ENCODE peak calls at places on chromosome 1, in four cellular contexts. J is GM12878, R is K562, U is HepG2. L is an unnamed sample.
A peak's percentile ranks its signal among the peaks of the same experiment; 100 is the strongest.

GRCh38 chr1:205542367-205542766 is 37.9 kb downstream of the CDK18 start:
- DNase-seq in J (no peak), U (no peak), R (no peak), L (no peak)

GRCh38 chr1:240091614-240092300 is at the start of gene FMN2:
- DNase-seq in J (no peak), U (peak; percentile 0), R (peak; percentile 19), L (peak; percentile 90)

GRCh38 chr1:11938722-11939526 is 4.4 kb downstream of the PLOD1 start:
- DNase-seq in J (no peak), U (no peak), R (peak; percentile 84), L (no peak)

GRCh38 chr1:231929311-231929710 is 302.7 kb downstream of the DISC1 start:
- DNase-seq in R (no peak), U (no peak), J (no peak), L (no peak)

GRCh38 chr1:196462101-196462500 is 146.1 kb downstream of the KCNT2 start:
- DNase-seq in J (no peak), R (no peak), U (no peak), L (no peak)

GRCh38 chr1:37752583-37753471 is 12.1 kb downstream of the EPHA10 start:
- DNase-seq in R (peak; percentile 78), U (no peak), J (no peak), L (peak; percentile 78)

GRCh38 chr1:161483361-161483760 is 21.9 kb upstream of the FCGR2A start:
- DNase-seq in R (peak; percentile 19), U (no peak), J (no peak), L (no peak)

GRCh38 chr1:110829955-110830553 is 42.9 kb upstream of the CD53 start:
- DNase-seq in J (peak; percentile 37), U (peak; percentile 54), R (peak; percentile 67), L (peak; percentile 52)

GRCh38 chr1:238052496-238053266 is 162.0 kb upstream of the ZP4 start:
- DNase-seq in R (no peak), J (no peak), U (no peak), L (no peak)

DNA sequence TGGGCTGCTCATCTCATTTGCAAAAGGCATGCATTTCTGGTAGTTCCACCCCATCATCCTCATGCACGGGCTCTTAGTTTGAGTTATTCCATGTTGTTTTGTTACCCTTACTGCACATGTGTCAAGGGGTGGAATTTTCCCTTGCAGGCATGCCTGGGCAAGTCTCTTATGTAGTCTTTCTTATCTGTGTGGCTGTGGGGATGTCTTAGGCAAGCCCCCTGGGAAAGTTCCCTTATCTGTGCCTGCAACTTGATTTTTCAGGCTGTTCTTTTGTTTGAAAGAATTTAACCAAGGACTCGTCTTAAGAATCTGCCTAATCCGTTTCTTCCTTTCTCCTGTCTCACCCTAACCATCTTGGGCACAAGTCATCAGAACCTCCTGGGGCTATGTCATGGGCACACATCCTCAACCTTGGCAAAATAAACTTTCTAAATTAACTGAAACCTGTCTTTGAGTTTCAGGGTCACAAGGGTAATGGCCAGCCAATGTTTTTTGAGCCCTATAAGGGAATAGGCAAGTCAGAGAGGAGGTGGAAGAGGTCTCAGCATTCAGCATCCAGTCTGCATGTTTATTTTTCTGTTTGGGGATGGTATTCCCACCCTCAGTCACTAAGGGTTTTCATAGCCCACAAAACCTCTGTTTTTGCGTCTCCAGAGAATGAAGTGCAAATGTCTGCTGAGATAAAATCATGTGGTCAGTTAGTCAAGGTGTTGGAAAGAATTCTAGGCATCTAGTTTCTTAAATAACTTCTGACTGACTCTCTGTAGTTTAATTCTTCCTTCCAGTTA is 579.7 kb downstream of the PLA2G4A start:
- DNase-seq in J (no peak), U (no peak), R (no peak), L (no peak)
- TF ChIP-seq TARDBP in J (no peak), U (no peak), R (no peak), L (no peak)

GRCh38 chr1:118159578-118159977 is 25.4 kb downstream of the SPAG17 start:
- DNase-seq in J (no peak), U (no peak), R (no peak), L (no peak)
- TF ChIP-seq FOXM1 in J (no peak), U (no peak), R (no peak), L (no peak)

DNA sequence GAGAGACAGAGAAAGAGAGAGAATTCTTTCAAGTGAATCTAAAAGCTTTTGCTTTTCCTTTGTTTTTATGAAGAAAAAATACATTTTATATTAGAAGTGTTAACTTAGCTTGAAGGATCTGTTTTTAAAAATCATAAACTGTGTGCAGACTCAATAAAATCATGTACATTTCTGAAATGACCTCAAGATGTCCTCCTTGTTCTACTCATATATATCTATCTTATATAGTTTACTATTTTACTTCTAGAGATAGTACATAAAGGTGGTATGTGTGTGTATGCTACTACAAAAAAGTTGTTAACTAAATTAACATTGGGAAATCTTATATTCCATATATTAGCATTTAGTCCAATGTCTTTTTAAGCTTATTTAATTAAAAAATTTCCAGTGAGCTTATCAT is 117.6 kb downstream of the PTPRC start:
- DNase-seq in R (no peak), U (no peak), J (no peak), L (no peak)
- TF ChIP-seq TARDBP in R (no peak), U (no peak), J (no peak), L (no peak)

GRCh38 chr1:87976316-87976715 is 647.6 kb downstream of the LMO4 start:
- DNase-seq in J (no peak), R (no peak), U (no peak), L (no peak)

GRCh38 chr1:87973901-87974300 is 645.2 kb downstream of the LMO4 start:
- DNase-seq in J (no peak), U (no peak), R (no peak), L (no peak)

GRCh38 chr1:87969040-87969439 is 640.4 kb downstream of the LMO4 start:
- DNase-seq in R (no peak), U (no peak), J (no peak), L (no peak)

GRCh38 chr1:87977145-87977544 is 648.5 kb downstream of the LMO4 start:
- DNase-seq in J (no peak), U (no peak), R (no peak), L (no peak)

DNA sequence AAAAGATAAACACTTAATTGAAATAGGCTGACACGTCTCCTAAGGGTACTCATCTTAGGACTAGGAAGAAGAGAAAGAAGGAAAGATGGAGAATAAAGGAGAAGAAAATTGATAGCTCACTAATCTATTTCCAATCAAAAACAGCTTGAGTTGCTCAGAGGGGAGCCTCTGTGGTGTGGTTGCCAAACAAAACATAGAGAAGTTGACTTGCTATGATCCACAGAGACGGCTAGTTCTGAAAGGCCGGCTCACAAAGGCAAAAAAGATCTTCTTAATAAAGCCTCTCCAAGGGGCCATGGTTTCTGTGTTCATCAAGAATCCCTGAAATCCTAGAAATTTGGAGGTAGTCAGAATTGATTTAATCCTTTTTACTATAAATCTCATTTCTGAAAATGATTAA is 644.1 kb downstream of the LMO4 start:
- DNase-seq in J (no peak), U (no peak), R (no peak), L (no peak)
- TF ChIP-seq FOXM1 in J (no peak), U (no peak), R (no peak), L (no peak)

DNA sequence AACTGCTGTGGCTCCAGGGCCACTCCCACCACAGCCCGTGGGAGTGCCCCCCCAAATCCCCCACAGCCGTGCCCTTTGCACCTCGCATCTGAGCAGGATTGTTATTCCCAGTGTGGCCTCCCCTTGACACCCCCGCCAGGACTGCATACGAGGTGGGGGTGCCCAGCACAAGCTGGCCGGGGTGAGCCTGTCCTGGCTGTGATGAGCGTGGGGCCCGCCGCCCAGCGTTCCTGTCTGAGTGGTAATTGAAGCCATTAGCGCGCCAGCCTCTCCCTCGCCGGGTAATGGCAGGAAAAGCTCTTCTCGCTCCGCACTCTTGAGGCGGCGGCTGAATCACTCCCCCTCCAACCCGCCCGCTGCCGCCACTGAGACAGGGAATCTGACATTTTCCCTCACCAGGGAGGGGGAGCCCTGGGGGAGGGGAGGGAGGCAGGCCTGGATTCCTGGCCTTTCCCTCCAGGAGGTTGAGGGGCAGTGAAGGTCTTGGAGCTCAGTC is 27.7 kb downstream of the PTPRF start:
- DNase-seq in R (no peak), J (no peak), U (no peak), L (no peak)
- TF ChIP-seq TARDBP in R (no peak), J (no peak), U (no peak), L (no peak)

GRCh38 chr1:228459091-228459993 is 27.8 kb upstream of the RNF187 start:
- DNase-seq in U (peak; percentile 18), R (peak; percentile 71), J (no peak), L (peak; percentile 83)
- TF ChIP-seq FOXM1 in U (no peak), R (no peak), J (no peak), L (peak; percentile 31)

L was measured in HEK293T.